ENCODE peak calls at places on chromosomes 12 and 14, in four cellular contexts. E is hypothalamus, W is iris pigment epithelial cell, R is lung. M is an unnamed sample.

GRCh38 chr14:94001501-94002396 is 4.6 kb downstream of the CCDC197 start:
- DNase-seq in E (peak; percentile 50), W (peak; percentile 53), R (peak; percentile 48), M (peak; percentile 73)

GRCh38 chr12:67034110-67034879 is 234.9 kb upstream of the CAND1 start:
- DNase-seq in E (no peak), W (peak; percentile 28), R (no peak), M (peak; percentile 12)

GRCh38 chr14:92353447-92353846 is 30.5 kb downstream of the SLC24A4 start:
- DNase-seq in E (no peak), W (peak; percentile 6), R (no peak), M (no peak)

GRCh38 chr12:82705774-82706173 is 19.1 kb downstream of the TMTC2 start:
- DNase-seq in E (no peak), W (no peak), R (no peak), M (no peak)

GRCh38 chr14:57918791-57919190 is 52.9 kb upstream of the SLC35F4 start:
- DNase-seq in E (no peak), W (no peak), R (no peak), M (no peak)

GRCh38 chr14:79629372-79629771 is 581.9 kb downstream of the DIO2 start:
- DNase-seq in E (no peak), W (no peak), R (no peak), M (no peak)

GRCh38 chr12:7498832-7499231 is 4.7 kb downstream of the CD163 start:
- DNase-seq in E (no peak), W (peak; percentile 63), R (no peak), M (no peak)

GRCh38 chr12:6952860-6953416 is 1.8 kb downstream of the PTPN6 start:
- DNase-seq in E (no peak), W (no peak), R (no peak), M (peak; percentile 58)

GRCh38 chr12:26121841-26122680 is 2.8 kb downstream of the BHLHE41 start:
- DNase-seq in E (no peak), W (peak; percentile 34), R (no peak), M (peak; percentile 40)

GRCh38 chr12:59886131-59886751 is 290.4 kb downstream of the SLC16A7 start:
- DNase-seq in E (no peak), W (peak; percentile 19), R (no peak), M (no peak)

GRCh38 chr14:77808250-77808649 is 8.3 kb downstream of the ADCK1 start:
- DNase-seq in E (no peak), W (no peak), R (no peak), M (no peak)

GRCh38 chr12:105523164-105524057 is 192.9 kb downstream of the C12orf75 start:
- DNase-seq in E (no peak), W (peak; percentile 74), R (peak; percentile 39), M (no peak)

GRCh38 chr12:70436836-70437235 is 70.7 kb downstream of the KCNMB4 start:
- DNase-seq in E (no peak), W (no peak), R (no peak), M (no peak)

GRCh38 chr14:103207038-103207403 is 83.8 kb downstream of the TNFAIP2 start:
- DNase-seq in E (no peak), W (peak; percentile 48), R (peak; percentile 66), M (no peak)

GRCh38 chr12:53222170-53223005 is 9.6 kb downstream of the RARG start:
- DNase-seq in E (no peak), W (no peak), R (no peak), M (no peak)

GRCh38 chr12:118377005-118377890 is 893 bp downstream of the SUDS3 start:
- DNase-seq in E (no peak), W (no peak), R (no peak), M (peak; percentile 18)

GRCh38 chr12:119704065-119704747 is 36.3 kb downstream of the PRKAB1 start:
- DNase-seq in E (no peak), W (peak; percentile 41), R (no peak), M (no peak)

GRCh38 chr14:66405158-66405557 is 81.0 kb upstream of the CCDC196 start:
- DNase-seq in E (no peak), W (peak; percentile 64), R (no peak), M (no peak)

GRCh38 chr14:86708846-86709339 is 1178.9 kb downstream of the FLRT2 start:
- DNase-seq in E (no peak), W (no peak), R (no peak), M (no peak)

GRCh38 chr12:54959291-54960018 is 25.1 kb downstream of the TESPA1 start:
- DNase-seq in E (no peak), W (no peak), R (no peak), M (no peak)

GRCh38 chr14:45766247-45766646 is 513.2 kb upstream of the MIS18BP1 start:
- DNase-seq in E (no peak), W (no peak), R (no peak), M (no peak)

GRCh38 chr14:71206766-71207371 is 299.6 kb downstream of the PCNX1 start:
- DNase-seq in E (peak; percentile 46), W (peak; percentile 78), R (no peak), M (no peak)

GRCh38 chr12:110689601-110690430 is 901 bp upstream of the HVCN1 start:
- DNase-seq in E (peak; percentile 34), W (peak; percentile 38), R (no peak), M (peak; percentile 56)

M was measured in stimulated activated CD4-positive, alpha-beta T cell treated with anti-CD3 and anti-CD28 coated beads, Interleukin-15, amount 100 ng/mL, for 24 hours.